ENCODE peak calls at places on chromosomes 2 and 18, in seven cellular contexts. W is activated CD8-positive, alpha-beta memory T cell treated with anti-CD3 and anti-CD28 coated beads, Interleukin-2, amount 50 U/mL, for 48 hours; S is stimulated activated naive CD4-positive, alpha-beta T cell; D is H1; Z is activated effector memory CD4-positive, alpha-beta T cell treated with anti-CD3 and anti-CD28 coated beads, Interleukin-2, amount 50 U/mL, for 16 hours; F is stimulated activated CD4-positive, alpha-beta T cell treated with anti-CD3 and anti-CD28 coated beads, Interleukin-1b, Interleukin-23, amount 100 ng/mL, for 48 hours; M is PC-9. R is an unnamed sample.

GRCh38 chr2:81658227-81658626 is 1353.7 kb upstream of the LRRTM1 start:
- DNase-seq in W (no peak), S (no peak), D (no peak), Z (no peak), F (peak), M (peak), R (no peak)

GRCh38 chr2:234335676-234336228 is 161.1 kb downstream of the ARL4C start:
- DNase-seq in W (peak), S (peak), D (no peak), Z (peak), F (peak), M (peak), R (no peak)

GRCh38 chr2:126244937-126245336 is 411.0 kb upstream of the GYPC start:
- DNase-seq in W (peak), S (no peak), D (peak), Z (no peak), F (peak), M (peak), R (no peak)

GRCh38 chr18:58310517-58310916 is 266.5 kb downstream of the NEDD4L start:
- DNase-seq in W (no peak), S (peak), D (no peak), Z (peak), F (peak), M (peak), R (no peak)

GRCh38 chr2:111712940-111713339 is 171.1 kb downstream of the ANAPC1 start:
- DNase-seq in W (peak), S (no peak), D (no peak), Z (no peak), F (no peak), M (no peak), R (no peak)

GRCh38 chr18:79507546-79508480 is 112.1 kb downstream of the NFATC1 start:
- DNase-seq in W (peak), S (no peak), D (no peak), Z (peak), F (peak), M (peak), R (peak)

GRCh38 chr2:16763493-16763899 is 97.9 kb upstream of the CYRIA start:
- DNase-seq in W (no peak), S (no peak), D (no peak), Z (no peak), F (no peak), M (no peak), R (no peak)

GRCh38 chr2:224369028-224369632 is 32.8 kb downstream of the FAM124B start:
- DNase-seq in W (no peak), S (no peak), D (no peak), Z (no peak), F (no peak), M (peak), R (no peak)

GRCh38 chr2:128495996-128496547 is 177.4 kb upstream of the HS6ST1 start:
- DNase-seq in W (peak), S (no peak), D (peak), Z (no peak), F (no peak), M (no peak), R (no peak)

GRCh38 chr2:162123806-162124758 is 28.0 kb downstream of the GCG start:
- DNase-seq in W (no peak), S (no peak), D (no peak), Z (no peak), F (no peak), M (no peak), R (no peak)

GRCh38 chr2:238169021-238169707 is 10.4 kb downstream of the ERFE start:
- DNase-seq in W (no peak), S (no peak), D (no peak), Z (no peak), F (no peak), M (no peak), R (no peak)

R was measured in type B pancreatic cell.